ENCODE peak calls at places on chromosomes 13 and 19, in eight cellular contexts. One of them, this sample, is unnamed.

GRCh38 chr19:20367811-20368294 is 197.7 kb downstream of the ZNF737 start:
- DNase-seq in activated CD4-positive, alpha-beta T cell treated with anti-CD3 and anti-CD28 coated beads for 4 hours: no peak
- DNase-seq in GM04504: no peak
- DNase-seq in mesendoderm: peak
- DNase-seq in endothelial cell: peak
- DNase-seq in left cardiac atrium: no peak
- DNase-seq in T-cell: no peak
- DNase-seq in hippocampal formation: no peak
- DNase-seq in this sample: no peak

GRCh38 chr19:1027953-1028902 is 1.8 kb downstream of the CNN2 start:
- DNase-seq in endothelial cell: peak
- DNase-seq in GM04504: peak
- DNase-seq in T-cell: no peak
- DNase-seq in left cardiac atrium: peak
- DNase-seq in activated CD4-positive, alpha-beta T cell treated with anti-CD3 and anti-CD28 coated beads for 4 hours: no peak
- DNase-seq in hippocampal formation: no peak
- DNase-seq in mesendoderm: peak
- DNase-seq in this sample: no peak

GRCh38 chr13:50731400-50731799 is 112.1 kb downstream of the DLEU7 start:
- DNase-seq in T-cell: no peak
- DNase-seq in endothelial cell: no peak
- DNase-seq in hippocampal formation: no peak
- DNase-seq in GM04504: peak
- DNase-seq in activated CD4-positive, alpha-beta T cell treated with anti-CD3 and anti-CD28 coated beads for 4 hours: no peak
- DNase-seq in mesendoderm: no peak
- DNase-seq in left cardiac atrium: no peak
- DNase-seq in this sample: no peak

GRCh38 chr13:20487927-20488326 is 37.7 kb downstream of the CRYL1 start:
- DNase-seq in hippocampal formation: no peak
- DNase-seq in mesendoderm: no peak
- DNase-seq in left cardiac atrium: no peak
- DNase-seq in endothelial cell: no peak
- DNase-seq in GM04504: no peak
- DNase-seq in T-cell: no peak
- DNase-seq in activated CD4-positive, alpha-beta T cell treated with anti-CD3 and anti-CD28 coated beads for 4 hours: no peak
- DNase-seq in this sample: no peak

GRCh38 chr13:48505597-48506091 is 27.2 kb downstream of the RCBTB2 start:
- DNase-seq in hippocampal formation: no peak
- DNase-seq in mesendoderm: peak
- DNase-seq in endothelial cell: no peak
- DNase-seq in T-cell: no peak
- DNase-seq in GM04504: peak
- DNase-seq in left cardiac atrium: no peak
- DNase-seq in activated CD4-positive, alpha-beta T cell treated with anti-CD3 and anti-CD28 coated beads for 4 hours: peak
- DNase-seq in this sample: no peak

GRCh38 chr13:25330541-25330940 is 29.1 kb downstream of the NUP58 start:
- DNase-seq in GM04504: no peak
- DNase-seq in T-cell: no peak
- DNase-seq in endothelial cell: no peak
- DNase-seq in hippocampal formation: no peak
- DNase-seq in left cardiac atrium: no peak
- DNase-seq in activated CD4-positive, alpha-beta T cell treated with anti-CD3 and anti-CD28 coated beads for 4 hours: no peak
- DNase-seq in mesendoderm: no peak
- DNase-seq in this sample: no peak

GRCh38 chr13:106246237-106246636 is 289.2 kb downstream of the EFNB2 start:
- DNase-seq in hippocampal formation: no peak
- DNase-seq in left cardiac atrium: no peak
- DNase-seq in endothelial cell: no peak
- DNase-seq in GM04504: no peak
- DNase-seq in activated CD4-positive, alpha-beta T cell treated with anti-CD3 and anti-CD28 coated beads for 4 hours: no peak
- DNase-seq in T-cell: no peak
- DNase-seq in mesendoderm: no peak
- DNase-seq in this sample: no peak

GRCh38 chr19:4094761-4095487 is 28.2 kb upstream of the ZBTB7A start:
- DNase-seq in endothelial cell: no peak
- DNase-seq in T-cell: no peak
- DNase-seq in hippocampal formation: no peak
- DNase-seq in activated CD4-positive, alpha-beta T cell treated with anti-CD3 and anti-CD28 coated beads for 4 hours: no peak
- DNase-seq in left cardiac atrium: no peak
- DNase-seq in GM04504: no peak
- DNase-seq in mesendoderm: no peak
- DNase-seq in this sample: no peak

GRCh38 chr13:109297628-109298027 is 488.8 kb downstream of the IRS2 start:
- DNase-seq in endothelial cell: no peak
- DNase-seq in activated CD4-positive, alpha-beta T cell treated with anti-CD3 and anti-CD28 coated beads for 4 hours: no peak
- DNase-seq in left cardiac atrium: no peak
- DNase-seq in mesendoderm: no peak
- DNase-seq in hippocampal formation: no peak
- DNase-seq in GM04504: peak
- DNase-seq in T-cell: no peak
- DNase-seq in this sample: no peak

This sample was measured in neural crest cell.